ENCODE peak calls at places on chromosomes 11 and 22, in seven cellular contexts. One of them, this sample, is unnamed.

GRCh38 chr22:39985383-39986045 is 9.2 kb upstream of the FAM83F start:
- DNase-seq in type B pancreatic cell: no peak
- DNase-seq in head of caudate nucleus: peak; percentile 62
- DNase-seq in stimulated activated CD4-positive, alpha-beta T cell treated with anti-CD3 and anti-CD28 coated beads, TNF-alpha, amount 100 ng/mL, for 4 hours: no peak
- DNase-seq in COR-L47: no peak
- DNase-seq in activated T-helper 2 cell treated with anti-CD3 and anti-CD28 coated beads, Interferon-gamma antibody, Interleukin-2, Interleukin-4, amounts not matched to agents 10 μg/mL and 5 μg/mL and 100 μg/mL, durations not matched to agents 14 hours and 24 hours and 36 hours: no peak
- DNase-seq in neuronal stem cell: no peak
- DNase-seq in this sample: no peak

GRCh38 chr22:38862375-38863329 is 9.4 kb downstream of the CBX6 start:
- DNase-seq in neuronal stem cell: no peak
- DNase-seq in activated T-helper 2 cell treated with anti-CD3 and anti-CD28 coated beads, Interferon-gamma antibody, Interleukin-2, Interleukin-4, amounts not matched to agents 10 μg/mL and 5 μg/mL and 100 μg/mL, durations not matched to agents 14 hours and 24 hours and 36 hours: no peak
- DNase-seq in head of caudate nucleus: peak; percentile 43
- DNase-seq in COR-L47: no peak
- DNase-seq in stimulated activated CD4-positive, alpha-beta T cell treated with anti-CD3 and anti-CD28 coated beads, TNF-alpha, amount 100 ng/mL, for 4 hours: no peak
- DNase-seq in type B pancreatic cell: no peak
- DNase-seq in this sample: no peak

GRCh38 chr11:550021-550745 is 10.4 kb downstream of the LMNTD2 start:
- DNase-seq in activated T-helper 2 cell treated with anti-CD3 and anti-CD28 coated beads, Interferon-gamma antibody, Interleukin-2, Interleukin-4, amounts not matched to agents 10 μg/mL and 5 μg/mL and 100 μg/mL, durations not matched to agents 14 hours and 24 hours and 36 hours: no peak
- DNase-seq in stimulated activated CD4-positive, alpha-beta T cell treated with anti-CD3 and anti-CD28 coated beads, TNF-alpha, amount 100 ng/mL, for 4 hours: no peak
- DNase-seq in head of caudate nucleus: no peak
- DNase-seq in neuronal stem cell: no peak
- DNase-seq in COR-L47: no peak
- DNase-seq in type B pancreatic cell: no peak
- DNase-seq in this sample: no peak

GRCh38 chr22:37381489-37381888 is 45.8 kb downstream of the ELFN2 start:
- DNase-seq in COR-L47: no peak
- DNase-seq in activated T-helper 2 cell treated with anti-CD3 and anti-CD28 coated beads, Interferon-gamma antibody, Interleukin-2, Interleukin-4, amounts not matched to agents 10 μg/mL and 5 μg/mL and 100 μg/mL, durations not matched to agents 14 hours and 24 hours and 36 hours: no peak
- DNase-seq in stimulated activated CD4-positive, alpha-beta T cell treated with anti-CD3 and anti-CD28 coated beads, TNF-alpha, amount 100 ng/mL, for 4 hours: no peak
- DNase-seq in head of caudate nucleus: no peak
- DNase-seq in neuronal stem cell: no peak
- DNase-seq in type B pancreatic cell: no peak
- DNase-seq in this sample: no peak

GRCh38 chr22:21876486-21877176 is 9.2 kb upstream of the MAPK1 start:
- DNase-seq in stimulated activated CD4-positive, alpha-beta T cell treated with anti-CD3 and anti-CD28 coated beads, TNF-alpha, amount 100 ng/mL, for 4 hours: no peak
- DNase-seq in head of caudate nucleus: no peak
- DNase-seq in type B pancreatic cell: no peak
- DNase-seq in activated T-helper 2 cell treated with anti-CD3 and anti-CD28 coated beads, Interferon-gamma antibody, Interleukin-2, Interleukin-4, amounts not matched to agents 10 μg/mL and 5 μg/mL and 100 μg/mL, durations not matched to agents 14 hours and 24 hours and 36 hours: peak; percentile 14
- DNase-seq in COR-L47: no peak
- DNase-seq in neuronal stem cell: no peak
- DNase-seq in this sample: no peak

GRCh38 chr11:1529774-1530173 is 42.3 kb downstream of the DUSP8 start:
- DNase-seq in neuronal stem cell: no peak
- DNase-seq in head of caudate nucleus: no peak
- DNase-seq in activated T-helper 2 cell treated with anti-CD3 and anti-CD28 coated beads, Interferon-gamma antibody, Interleukin-2, Interleukin-4, amounts not matched to agents 10 μg/mL and 5 μg/mL and 100 μg/mL, durations not matched to agents 14 hours and 24 hours and 36 hours: no peak
- DNase-seq in type B pancreatic cell: no peak
- DNase-seq in stimulated activated CD4-positive, alpha-beta T cell treated with anti-CD3 and anti-CD28 coated beads, TNF-alpha, amount 100 ng/mL, for 4 hours: no peak
- DNase-seq in COR-L47: no peak
- DNase-seq in this sample: no peak

GRCh38 chr11:47786373-47786772 is 19.2 kb upstream of the FNBP4 start:
- DNase-seq in type B pancreatic cell: no peak
- DNase-seq in neuronal stem cell: no peak
- DNase-seq in activated T-helper 2 cell treated with anti-CD3 and anti-CD28 coated beads, Interferon-gamma antibody, Interleukin-2, Interleukin-4, amounts not matched to agents 10 μg/mL and 5 μg/mL and 100 μg/mL, durations not matched to agents 14 hours and 24 hours and 36 hours: no peak
- DNase-seq in head of caudate nucleus: peak; percentile 9
- DNase-seq in COR-L47: no peak
- DNase-seq in stimulated activated CD4-positive, alpha-beta T cell treated with anti-CD3 and anti-CD28 coated beads, TNF-alpha, amount 100 ng/mL, for 4 hours: no peak
- DNase-seq in this sample: peak; percentile 16

GRCh38 chr11:326842-327580 is 6.4 kb upstream of the IFITM3 start:
- DNase-seq in activated T-helper 2 cell treated with anti-CD3 and anti-CD28 coated beads, Interferon-gamma antibody, Interleukin-2, Interleukin-4, amounts not matched to agents 10 μg/mL and 5 μg/mL and 100 μg/mL, durations not matched to agents 14 hours and 24 hours and 36 hours: no peak
- DNase-seq in stimulated activated CD4-positive, alpha-beta T cell treated with anti-CD3 and anti-CD28 coated beads, TNF-alpha, amount 100 ng/mL, for 4 hours: peak; percentile 33
- DNase-seq in COR-L47: no peak
- DNase-seq in type B pancreatic cell: no peak
- DNase-seq in head of caudate nucleus: no peak
- DNase-seq in neuronal stem cell: no peak
- DNase-seq in this sample: no peak

GRCh38 chr11:57126766-57127400 is 54.9 kb upstream of the LRRC55 start:
- DNase-seq in COR-L47: no peak
- DNase-seq in type B pancreatic cell: no peak
- DNase-seq in activated T-helper 2 cell treated with anti-CD3 and anti-CD28 coated beads, Interferon-gamma antibody, Interleukin-2, Interleukin-4, amounts not matched to agents 10 μg/mL and 5 μg/mL and 100 μg/mL, durations not matched to agents 14 hours and 24 hours and 36 hours: no peak
- DNase-seq in head of caudate nucleus: no peak
- DNase-seq in stimulated activated CD4-positive, alpha-beta T cell treated with anti-CD3 and anti-CD28 coated beads, TNF-alpha, amount 100 ng/mL, for 4 hours: no peak
- DNase-seq in neuronal stem cell: no peak
- DNase-seq in this sample: no peak

GRCh38 chr11:77093056-77093891 is 9.4 kb upstream of the OMP start:
- DNase-seq in activated T-helper 2 cell treated with anti-CD3 and anti-CD28 coated beads, Interferon-gamma antibody, Interleukin-2, Interleukin-4, amounts not matched to agents 10 μg/mL and 5 μg/mL and 100 μg/mL, durations not matched to agents 14 hours and 24 hours and 36 hours: no peak
- DNase-seq in COR-L47: no peak
- DNase-seq in stimulated activated CD4-positive, alpha-beta T cell treated with anti-CD3 and anti-CD28 coated beads, TNF-alpha, amount 100 ng/mL, for 4 hours: no peak
- DNase-seq in neuronal stem cell: no peak
- DNase-seq in type B pancreatic cell: no peak
- DNase-seq in head of caudate nucleus: no peak
- DNase-seq in this sample: no peak

GRCh38 chr11:120139316-120140069 is 1.6 kb upstream of the TRIM29 start:
- DNase-seq in head of caudate nucleus: no peak
- DNase-seq in COR-L47: no peak
- DNase-seq in activated T-helper 2 cell treated with anti-CD3 and anti-CD28 coated beads, Interferon-gamma antibody, Interleukin-2, Interleukin-4, amounts not matched to agents 10 μg/mL and 5 μg/mL and 100 μg/mL, durations not matched to agents 14 hours and 24 hours and 36 hours: no peak
- DNase-seq in type B pancreatic cell: peak; percentile 52
- DNase-seq in stimulated activated CD4-positive, alpha-beta T cell treated with anti-CD3 and anti-CD28 coated beads, TNF-alpha, amount 100 ng/mL, for 4 hours: no peak
- DNase-seq in neuronal stem cell: no peak
- DNase-seq in this sample: no peak

GRCh38 chr11:16897460-16898061 is 116.7 kb downstream of the PLEKHA7 start:
- DNase-seq in type B pancreatic cell: no peak
- DNase-seq in neuronal stem cell: peak; percentile 76
- DNase-seq in head of caudate nucleus: no peak
- DNase-seq in stimulated activated CD4-positive, alpha-beta T cell treated with anti-CD3 and anti-CD28 coated beads, TNF-alpha, amount 100 ng/mL, for 4 hours: no peak
- DNase-seq in COR-L47: peak; percentile 98
- DNase-seq in activated T-helper 2 cell treated with anti-CD3 and anti-CD28 coated beads, Interferon-gamma antibody, Interleukin-2, Interleukin-4, amounts not matched to agents 10 μg/mL and 5 μg/mL and 100 μg/mL, durations not matched to agents 14 hours and 24 hours and 36 hours: no peak
- DNase-seq in this sample: no peak

GRCh38 chr22:19988965-19989724 is 27.5 kb downstream of the ARVCF start:
- DNase-seq in activated T-helper 2 cell treated with anti-CD3 and anti-CD28 coated beads, Interferon-gamma antibody, Interleukin-2, Interleukin-4, amounts not matched to agents 10 μg/mL and 5 μg/mL and 100 μg/mL, durations not matched to agents 14 hours and 24 hours and 36 hours: no peak
- DNase-seq in head of caudate nucleus: no peak
- DNase-seq in COR-L47: no peak
- DNase-seq in type B pancreatic cell: no peak
- DNase-seq in stimulated activated CD4-positive, alpha-beta T cell treated with anti-CD3 and anti-CD28 coated beads, TNF-alpha, amount 100 ng/mL, for 4 hours: no peak
- DNase-seq in neuronal stem cell: no peak
- DNase-seq in this sample: no peak

GRCh38 chr11:31646206-31646605 is 136.6 kb downstream of the ELP4 start:
- DNase-seq in neuronal stem cell: no peak
- DNase-seq in activated T-helper 2 cell treated with anti-CD3 and anti-CD28 coated beads, Interferon-gamma antibody, Interleukin-2, Interleukin-4, amounts not matched to agents 10 μg/mL and 5 μg/mL and 100 μg/mL, durations not matched to agents 14 hours and 24 hours and 36 hours: no peak
- DNase-seq in head of caudate nucleus: no peak
- DNase-seq in stimulated activated CD4-positive, alpha-beta T cell treated with anti-CD3 and anti-CD28 coated beads, TNF-alpha, amount 100 ng/mL, for 4 hours: no peak
- DNase-seq in type B pancreatic cell: no peak
- DNase-seq in COR-L47: no peak
- DNase-seq in this sample: no peak

GRCh38 chr22:19397729-19398094 is 33.8 kb downstream of the HIRA start:
- DNase-seq in COR-L47: no peak
- DNase-seq in neuronal stem cell: no peak
- DNase-seq in head of caudate nucleus: no peak
- DNase-seq in type B pancreatic cell: no peak
- DNase-seq in stimulated activated CD4-positive, alpha-beta T cell treated with anti-CD3 and anti-CD28 coated beads, TNF-alpha, amount 100 ng/mL, for 4 hours: no peak
- DNase-seq in activated T-helper 2 cell treated with anti-CD3 and anti-CD28 coated beads, Interferon-gamma antibody, Interleukin-2, Interleukin-4, amounts not matched to agents 10 μg/mL and 5 μg/mL and 100 μg/mL, durations not matched to agents 14 hours and 24 hours and 36 hours: no peak
- DNase-seq in this sample: no peak

GRCh38 chr11:63909621-63910506 is 7.1 kb downstream of the RCOR2 start:
- DNase-seq in COR-L47: no peak
- DNase-seq in type B pancreatic cell: no peak
- DNase-seq in neuronal stem cell: peak; percentile 51
- DNase-seq in stimulated activated CD4-positive, alpha-beta T cell treated with anti-CD3 and anti-CD28 coated beads, TNF-alpha, amount 100 ng/mL, for 4 hours: no peak
- DNase-seq in activated T-helper 2 cell treated with anti-CD3 and anti-CD28 coated beads, Interferon-gamma antibody, Interleukin-2, Interleukin-4, amounts not matched to agents 10 μg/mL and 5 μg/mL and 100 μg/mL, durations not matched to agents 14 hours and 24 hours and 36 hours: no peak
- DNase-seq in head of caudate nucleus: no peak
- DNase-seq in this sample: no peak

GRCh38 chr11:124069429-124070401 is 28.6 kb upstream of the OR10G7 start:
- DNase-seq in type B pancreatic cell: no peak
- DNase-seq in neuronal stem cell: peak; percentile 41
- DNase-seq in head of caudate nucleus: peak; percentile 30
- DNase-seq in COR-L47: peak; percentile 78
- DNase-seq in stimulated activated CD4-positive, alpha-beta T cell treated with anti-CD3 and anti-CD28 coated beads, TNF-alpha, amount 100 ng/mL, for 4 hours: no peak
- DNase-seq in activated T-helper 2 cell treated with anti-CD3 and anti-CD28 coated beads, Interferon-gamma antibody, Interleukin-2, Interleukin-4, amounts not matched to agents 10 μg/mL and 5 μg/mL and 100 μg/mL, durations not matched to agents 14 hours and 24 hours and 36 hours: peak; percentile 43
- DNase-seq in this sample: no peak

GRCh38 chr11:116844722-116845121 is 7.3 kb upstream of the APOA1 start:
- DNase-seq in type B pancreatic cell: no peak
- DNase-seq in neuronal stem cell: no peak
- DNase-seq in activated T-helper 2 cell treated with anti-CD3 and anti-CD28 coated beads, Interferon-gamma antibody, Interleukin-2, Interleukin-4, amounts not matched to agents 10 μg/mL and 5 μg/mL and 100 μg/mL, durations not matched to agents 14 hours and 24 hours and 36 hours: no peak
- DNase-seq in head of caudate nucleus: no peak
- DNase-seq in stimulated activated CD4-positive, alpha-beta T cell treated with anti-CD3 and anti-CD28 coated beads, TNF-alpha, amount 100 ng/mL, for 4 hours: no peak
- DNase-seq in COR-L47: no peak
- DNase-seq in this sample: peak; percentile 37

This sample was measured in cerebellum.